ENCODE peak calls at places on chromosomes 16 and 17, in six cellular contexts. K is IMR-90, F is fibroblast of pulmonary artery, B is lower lobe of right lung, M is fibroblast of the aortic adventitia, X is WTC11. Q is an unnamed sample.

GRCh38 chr17:74522381-74523090 is 8.7 kb downstream of the CD300LB start:
- DNase-seq in F (no peak), M (no peak), B (no peak), K (no peak), X (no peak), Q (no peak)

GRCh38 chr16:303760-304505 is 21.0 kb downstream of the PDIA2 start:
- DNase-seq in F (peak; percentile 3), M (peak; percentile 14), B (no peak), X (no peak), K (no peak), Q (peak; percentile 61)

GRCh38 chr17:47253541-47254402 is at the start of gene ITGB3:
- DNase-seq in X (peak; percentile 81), K (peak; percentile 67), M (peak; percentile 71), F (peak; percentile 83), B (peak; percentile 80), Q (peak; percentile 95)

GRCh38 chr17:38440614-38441397 is 12.5 kb downstream of the ARHGAP23 start:
- DNase-seq in K (no peak), X (peak; percentile 79), M (no peak), B (no peak), F (no peak), Q (peak; percentile 96)

GRCh38 chr17:72403713-72404209 is 282.9 kb downstream of the SOX9 start:
- DNase-seq in X (no peak), K (no peak), F (no peak), M (no peak), B (no peak), Q (no peak)

GRCh38 chr16:49837673-49838360 is 18.1 kb downstream of the ZNF423 start:
- DNase-seq in F (no peak), B (no peak), M (no peak), K (no peak), X (no peak), Q (no peak)

GRCh38 chr16:3677994-3678393 is 23.5 kb downstream of the DNASE1 start:
- DNase-seq in X (no peak), M (no peak), F (no peak), K (no peak), B (no peak), Q (no peak)

GRCh38 chr17:20979792-20980083 is 63.1 kb downstream of the USP22 start:
- DNase-seq in M (no peak), B (no peak), K (no peak), X (no peak), F (no peak), Q (no peak)

GRCh38 chr17:69141802-69142472 is at the start of gene ABCA6:
- DNase-seq in M (peak; percentile 86), K (no peak), X (no peak), F (peak; percentile 93), B (no peak), Q (no peak)

GRCh38 chr16:13401631-13402030 is 500.2 kb downstream of the SHISA9 start:
- DNase-seq in M (no peak), K (no peak), F (no peak), X (no peak), B (no peak), Q (no peak)

GRCh38 chr16:80041399-80041798 is 440.9 kb upstream of the MAF start:
- DNase-seq in X (no peak), K (no peak), F (no peak), M (no peak), B (no peak), Q (no peak)

GRCh38 chr16:27424772-27425498 is 23.0 kb downstream of the IL21R start:
- DNase-seq in K (no peak), B (no peak), M (no peak), F (no peak), X (no peak), Q (no peak)

GRCh38 chr16:70695351-70696070 is 9.7 kb upstream of the MTSS2 start:
- DNase-seq in F (no peak), X (no peak), M (no peak), K (no peak), B (peak; percentile 73), Q (peak; percentile 75)

GRCh38 chr17:43844241-43844640 is 2.7 kb upstream of the CD300LG start:
- DNase-seq in B (no peak), K (no peak), F (no peak), X (no peak), M (no peak), Q (no peak)

GRCh38 chr16:58062821-58063220 is 37.3 kb downstream of the MMP15 start:
- DNase-seq in F (no peak), M (no peak), B (no peak), X (no peak), K (no peak), Q (peak; percentile 58)

GRCh38 chr16:28823719-28824547 is 1.1 kb downstream of the ATXN2L start:
- DNase-seq in M (peak; percentile 96), F (peak; percentile 98), K (peak; percentile 98), X (peak; percentile 98), B (peak; percentile 97), Q (peak; percentile 99)
- TF ChIP-seq CTCF in M (no peak), F (no peak), K (peak; percentile 21), X (no peak), B (peak; percentile 35), Q (peak; percentile 36)

DNA sequence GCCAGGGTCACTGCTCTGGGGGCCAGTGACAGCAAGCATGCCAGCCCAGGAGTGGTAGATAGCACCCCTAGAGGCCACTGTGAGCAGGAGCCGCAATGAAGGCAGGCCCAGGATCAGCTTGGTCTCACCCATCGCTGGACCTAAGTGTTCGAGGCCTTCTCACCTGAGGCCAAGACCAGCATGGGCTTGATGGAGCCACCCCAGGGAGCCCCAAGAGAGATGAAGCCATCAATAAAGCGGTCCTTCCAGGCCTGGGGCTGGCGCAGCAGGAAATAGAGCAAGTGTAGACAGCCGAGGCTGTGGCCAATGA is 1.8 kb downstream of the LCAT start:
- DNase-seq in K (peak; percentile 20), X (peak; percentile 78), F (peak; percentile 44), B (no peak), M (peak; percentile 30), Q (peak; percentile 90)
- TF ChIP-seq CTCF in K (peak; percentile 52), X (peak; percentile 63), F (peak; percentile 69), B (peak; percentile 67), M (peak; percentile 71), Q (peak; percentile 90)

DNA sequence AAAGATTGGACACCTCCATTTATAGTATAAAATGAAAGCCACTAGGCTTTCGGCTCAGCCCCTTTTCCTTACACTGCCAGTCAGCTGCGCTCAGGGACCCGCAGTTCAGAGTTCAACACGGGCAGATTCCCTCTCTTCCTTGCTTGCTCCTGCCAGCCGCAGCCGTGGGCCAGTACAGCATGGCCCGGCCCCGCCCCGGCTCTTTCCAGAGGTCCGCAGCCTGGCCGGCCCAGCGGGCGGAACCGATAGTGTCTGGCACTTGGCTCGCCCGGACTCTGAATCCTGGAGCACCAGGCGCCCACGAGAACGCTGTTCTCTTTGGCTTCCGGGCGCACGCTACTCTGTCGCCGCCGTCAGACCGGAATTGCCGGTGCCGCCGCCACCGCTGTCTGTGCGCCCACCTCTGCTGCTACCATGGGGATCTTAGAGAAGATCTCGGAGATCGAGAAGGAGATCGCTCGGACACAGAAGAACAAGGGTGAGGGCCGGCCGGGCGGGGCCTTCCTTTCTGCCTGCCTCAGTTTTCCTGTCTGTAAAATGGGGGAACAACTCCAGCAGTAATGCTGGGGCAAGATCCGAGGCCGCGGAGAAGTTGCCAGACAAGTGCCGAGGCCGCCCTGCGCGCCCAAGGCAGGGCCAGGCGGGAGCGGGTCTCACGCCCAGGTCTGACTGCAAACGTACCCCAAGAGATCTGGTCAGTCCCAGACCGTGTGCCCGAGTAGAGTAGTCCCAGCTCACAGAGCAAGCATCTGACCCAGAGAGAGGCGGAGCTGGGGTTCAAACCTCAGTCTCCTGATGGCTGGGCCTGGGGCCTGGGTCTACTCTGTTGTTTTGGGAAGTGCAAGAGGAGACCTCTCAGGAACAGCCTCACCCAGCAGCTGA is at the start of gene DRG2:
- DNase-seq in K (peak; percentile 89), B (peak; percentile 94), X (peak; percentile 93), M (peak; percentile 93), F (peak; percentile 94), Q (peak; percentile 99)
- TF ChIP-seq CTCF in K (peak; percentile 23), B (no peak), X (no peak), M (no peak), F (no peak), Q (no peak)

DNA sequence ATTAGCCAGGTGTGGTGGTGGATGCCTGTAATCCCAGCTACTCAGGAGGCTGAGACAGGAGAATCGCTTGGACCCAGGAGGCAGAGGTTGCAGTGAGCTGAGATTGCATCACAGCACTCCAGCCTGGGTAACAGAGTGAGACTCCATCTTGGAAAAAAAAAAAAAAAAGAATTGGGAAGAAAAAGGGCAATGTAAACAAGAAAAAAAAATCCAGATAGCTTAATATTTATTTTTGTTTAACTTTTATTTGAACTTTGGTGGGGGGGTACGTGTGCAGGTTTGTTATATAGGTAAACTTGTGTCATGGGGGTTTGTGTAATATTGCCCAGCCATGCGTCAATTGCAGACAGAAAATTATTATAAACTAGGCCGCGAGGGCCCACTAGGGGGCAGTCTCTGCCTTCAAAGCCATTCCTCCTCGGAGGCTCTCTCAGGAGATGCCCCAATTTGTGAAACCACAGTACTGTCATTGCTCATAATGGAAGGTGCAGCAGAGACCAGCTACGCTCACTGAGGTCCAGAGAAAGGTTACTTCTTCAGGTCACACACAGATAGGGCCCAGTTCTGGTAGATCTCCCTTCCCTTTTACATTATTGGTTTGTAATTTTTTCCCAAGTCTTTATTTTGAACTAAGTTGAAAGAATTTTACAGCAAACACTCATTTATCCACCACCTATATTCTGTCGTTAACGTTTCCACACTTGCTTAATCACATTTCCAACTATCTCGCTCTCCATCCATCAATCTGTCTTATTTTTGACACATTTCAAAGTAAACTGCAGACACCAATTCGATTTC is 206.2 kb downstream of the PRKCB start:
- DNase-seq in X (peak; percentile 83), B (peak; percentile 63), K (peak; percentile 48), F (peak; percentile 60), M (peak; percentile 54), Q (peak; percentile 91)
- TF ChIP-seq CTCF in X (peak; percentile 79), B (peak; percentile 74), K (peak; percentile 79), F (peak; percentile 76), M (peak; percentile 78), Q (peak; percentile 93)

DNA sequence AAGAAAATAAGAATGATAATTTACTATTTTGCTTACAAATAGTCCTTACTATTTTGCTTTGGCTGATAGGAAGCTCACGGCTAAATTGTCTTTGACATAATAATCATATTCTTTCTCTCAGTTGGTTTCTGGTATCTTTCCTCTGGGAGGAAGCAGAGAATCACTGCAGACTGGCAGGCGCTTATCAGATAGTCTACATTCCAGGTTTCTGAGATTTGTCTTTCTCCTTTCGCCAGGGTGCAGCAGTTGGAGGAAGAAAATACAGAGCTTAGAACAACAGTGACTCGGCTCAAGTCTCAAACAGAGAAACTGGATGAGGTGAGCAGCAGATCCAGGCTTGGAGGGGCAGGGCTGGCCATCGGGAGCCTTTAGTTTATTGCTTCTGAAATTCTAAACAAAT is 136.1 kb downstream of the RAB11FIP4 start:
- DNase-seq in X (no peak), K (peak; percentile 55), M (peak; percentile 82), F (peak; percentile 61), B (no peak), Q (no peak)
- TF ChIP-seq CTCF in X (no peak), K (no peak), M (peak; percentile 29), F (peak; percentile 9), B (no peak), Q (no peak)

Q was measured in endodermal cell.